ENCODE peak calls at places on chromosomes 16 and 17, in four cellular contexts. L, P, M and U are unnamed samples.

GRCh38 chr17:81609541-81610353 is 27.2 kb downstream of the NPLOC4 start:
- DNase-seq in M (no peak), P (no peak), L (peak; percentile 65), U (no peak)

GRCh38 chr16:84068041-84068440 is 25.4 kb upstream of the SLC38A8 start:
- DNase-seq in P (no peak), M (no peak), L (no peak), U (no peak)

GRCh38 chr17:72284806-72285205 is 164.0 kb downstream of the SOX9 start:
- DNase-seq in M (no peak), P (peak; percentile 14), L (no peak), U (no peak)

GRCh38 chr17:379531-380200 is 27.1 kb upstream of the RPH3AL start:
- DNase-seq in P (no peak), L (no peak), M (no peak), U (no peak)

GRCh38 chr17:50661795-50662391 is 27.2 kb downstream of the ABCC3 start:
- DNase-seq in M (no peak), L (peak; percentile 89), P (peak; percentile 86), U (no peak)

GRCh38 chr17:40953876-40954275 is 12.9 kb downstream of the KRT39 start:
- DNase-seq in L (no peak), P (no peak), M (no peak), U (no peak)

GRCh38 chr16:55120408-55120807 is 189.7 kb downstream of the IRX5 start:
- DNase-seq in M (peak; percentile 16), P (peak; percentile 31), L (peak; percentile 64), U (no peak)

GRCh38 chr17:68514809-68515208 is 2.6 kb downstream of the PRKAR1A start:
- DNase-seq in L (peak; percentile 22), P (no peak), M (no peak), U (no peak)

GRCh38 chr17:30095507-30096244 is 20.9 kb upstream of the NSRP1 start:
- DNase-seq in P (peak; percentile 55), L (peak; percentile 78), M (no peak), U (no peak)

GRCh38 chr16:67442581-67443255 is 11.8 kb downstream of the HSD11B2 start:
- DNase-seq in M (no peak), L (no peak), P (no peak), U (no peak)

GRCh38 chr17:74873874-74874614 is 1.2 kb upstream of the FDXR start:
- DNase-seq in M (no peak), L (no peak), P (no peak), U (no peak)

GRCh38 chr17:4174556-4174955 is 31.6 kb downstream of the CYB5D2 start:
- DNase-seq in P (no peak), M (no peak), L (no peak), U (no peak)

GRCh38 chr16:73610605-73611177 is 562.8 kb upstream of the ZFHX3 start:
- DNase-seq in P (no peak), L (peak; percentile 48), M (no peak), U (no peak)

GRCh38 chr17:38701504-38702165 is 3.4 kb upstream of the MLLT6 start:
- DNase-seq in L (no peak), M (no peak), P (no peak), U (no peak)

GRCh38 chr17:8287651-8288335 is 677 bp upstream of the RANGRF start:
- DNase-seq in L (no peak), M (no peak), P (peak; percentile 13), U (no peak)

GRCh38 chr17:69175812-69176517 is 34.3 kb upstream of the ABCA6 start:
- DNase-seq in P (no peak), L (no peak), M (no peak), U (no peak)

GRCh38 chr17:44384281-44384822 is 5.1 kb downstream of the ITGA2B start:
- DNase-seq in L (no peak), P (no peak), M (no peak), U (no peak)

GRCh38 chr16:67429053-67429798 is 1.7 kb upstream of the HSD11B2 start:
- DNase-seq in L (no peak), P (no peak), M (no peak), U (no peak)

GRCh38 chr16:11796227-11797165 is 562 bp downstream of the ZC3H7A start:
- DNase-seq in L (peak; percentile 79), M (no peak), P (peak; percentile 55), U (no peak)

GRCh38 chr17:58219789-58220183 is 731 bp upstream of the MKS1 start:
- DNase-seq in M (no peak), L (no peak), P (no peak), U (no peak)

GRCh38 chr16:75044800-75045361 is 46.1 kb downstream of the ZNRF1 start:
- DNase-seq in P (no peak), M (no peak), L (no peak), U (no peak)

GRCh38 chr17:72334205-72334604 is 213.4 kb downstream of the SOX9 start:
- DNase-seq in L (no peak), M (no peak), P (no peak), U (no peak)

GRCh38 chr17:32551186-32551955 is 64.6 kb downstream of the CDK5R1 start:
- DNase-seq in L (peak; percentile 35), P (no peak), M (no peak), U (no peak)

GRCh38 chr17:43839670-43840101 is 6.7 kb upstream of the MPP3 start:
- DNase-seq in L (no peak), M (no peak), P (no peak), U (no peak)

GRCh38 chr17:35795007-35795870 is at the start of gene MMP28:
- DNase-seq in L (peak; percentile 87), P (peak; percentile 54), M (no peak), U (no peak)

GRCh38 chr16:84087461-84088151 is 29.1 kb downstream of the MBTPS1 start:
- DNase-seq in M (no peak), P (no peak), L (no peak), U (no peak)

GRCh38 chr16:20612551-20613470 is 36.6 kb upstream of the ACSM2B start:
- DNase-seq in L (no peak), M (no peak), P (no peak), U (no peak)

DNA sequence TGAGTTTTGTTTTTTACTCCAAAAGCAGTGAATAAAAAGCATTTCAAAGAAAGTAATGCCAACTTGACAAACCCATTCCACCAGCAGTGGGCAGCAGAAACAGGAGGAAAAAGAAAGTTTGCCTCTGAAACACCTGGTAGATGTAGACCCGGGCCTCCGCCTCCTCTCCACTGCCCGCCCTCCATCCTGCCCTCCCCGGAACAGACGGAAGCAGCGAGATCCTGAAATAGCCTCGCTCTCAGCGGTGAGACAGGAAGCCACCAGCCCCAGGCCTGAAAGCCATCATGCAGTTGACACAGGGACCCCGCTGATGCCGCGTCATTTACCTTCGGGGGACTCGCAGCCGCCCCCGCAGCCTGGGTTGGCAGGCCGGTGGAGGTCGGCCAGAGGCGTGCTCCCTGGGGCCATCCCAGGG is 67.8 kb downstream of the C16orf78 start:
- DNase-seq in L (peak; percentile 89), M (no peak), P (no peak), U (no peak)
- H3K4me3 ChIP-seq in L (no peak overlapping the region), M (no peak overlapping the region), P (no peak overlapping the region), U (no peak overlapping the region)

GRCh38 chr17:77889135-77889505 is 69.4 kb upstream of the TNRC6C start:
- DNase-seq in M (no peak), P (no peak), L (no peak), U (no peak)

GRCh38 chr17:77886387-77886728 is 72.1 kb upstream of the TNRC6C start:
- DNase-seq in L (no peak), M (no peak), P (no peak), U (no peak)

GRCh38 chr17:77888242-77889134 is 70.0 kb upstream of the TNRC6C start:
- DNase-seq in M (no peak), L (no peak), P (no peak), U (no peak)

GRCh38 chr17:77887110-77887463 is 71.4 kb upstream of the TNRC6C start:
- DNase-seq in L (no peak), P (no peak), M (no peak), U (no peak)

GRCh38 chr17:77887464-77888241 is 70.8 kb upstream of the TNRC6C start:
- DNase-seq in P (peak; percentile 66), M (no peak), L (no peak), U (no peak)
- H3K4me3 ChIP-seq in P (peak overlapping the region; percentile 38), M (peak overlapping the region; percentile 31), L (peak overlapping the region; percentile 68), U (peak overlapping the region; percentile 45)

GRCh38 chr16:23836078-23836403 is 258 bp downstream of the PRKCB start:
- DNase-seq in L (no peak), P (no peak), M (no peak), U (no peak)

GRCh38 chr16:23835390-23836077 is at the start of gene PRKCB:
- DNase-seq in P (peak; percentile 55), L (peak; percentile 97), M (peak; percentile 77), U (peak; percentile 47)

GRCh38 chr16:23838485-23839142 is 2.8 kb downstream of the PRKCB start:
- DNase-seq in M (no peak), P (no peak), L (no peak), U (no peak)

GRCh38 chr16:23836404-23837291 is 865 bp downstream of the PRKCB start:
- DNase-seq in P (no peak), L (peak; percentile 82), M (no peak), U (peak; percentile 18)

DNA sequence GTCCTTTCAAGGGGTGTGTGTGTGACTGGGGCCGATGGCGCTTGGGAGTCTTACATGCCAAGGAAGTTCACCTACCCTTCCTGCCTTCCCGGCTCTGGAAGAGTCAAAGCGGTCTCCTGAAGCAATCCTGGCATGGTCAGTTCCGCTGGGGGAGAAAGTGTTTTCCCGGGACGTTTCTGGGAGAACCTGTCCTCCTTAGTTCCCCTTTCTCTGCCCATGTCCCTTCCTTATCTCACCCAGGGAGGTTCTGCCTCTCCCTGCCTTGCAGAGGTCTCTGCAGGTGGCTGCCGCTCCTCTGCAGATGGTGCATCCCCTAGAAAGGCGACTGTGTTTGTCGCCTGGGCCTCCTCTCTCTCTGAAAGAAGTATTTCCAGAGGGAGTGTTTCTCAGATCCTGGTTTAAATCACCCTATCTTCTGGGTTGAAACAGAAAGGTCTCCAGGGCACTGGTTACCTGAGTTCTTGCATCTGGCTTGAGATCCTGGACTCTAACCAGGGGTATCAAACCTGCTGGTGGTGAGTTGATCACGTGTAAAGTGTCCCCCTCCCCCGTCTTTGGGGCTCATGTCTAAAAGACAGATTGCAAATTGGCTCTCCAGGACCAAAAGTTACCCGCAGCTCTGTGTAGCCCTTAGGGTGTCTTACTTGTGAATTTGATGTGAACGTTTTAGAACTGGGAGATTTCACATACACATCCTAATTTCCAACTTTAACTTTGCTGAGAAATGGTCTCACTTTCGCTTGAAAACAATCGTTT is 1.9 kb downstream of the PRKCB start:
- DNase-seq in M (no peak), L (peak; percentile 53), P (no peak), U (no peak)
- H3K4me3 ChIP-seq in M (no peak overlapping the region), L (no peak overlapping the region), P (no peak overlapping the region), U (no peak overlapping the region)

GRCh38 chr16:58123896-58124600 is 5.1 kb downstream of the CFAP20 start:
- DNase-seq in P (no peak), L (no peak), M (no peak), U (no peak)

GRCh38 chr16:58118801-58119508 is 10.2 kb downstream of the CFAP20 start:
- DNase-seq in M (no peak), L (no peak), P (no peak), U (no peak)

GRCh38 chr16:58119509-58119845 is 9.7 kb downstream of the CFAP20 start:
- DNase-seq in M (no peak), L (no peak), P (no peak), U (no peak)

GRCh38 chr16:58120216-58120615 is 9.0 kb downstream of the CFAP20 start:
- DNase-seq in L (no peak), P (no peak), M (no peak), U (no peak)

DNA sequence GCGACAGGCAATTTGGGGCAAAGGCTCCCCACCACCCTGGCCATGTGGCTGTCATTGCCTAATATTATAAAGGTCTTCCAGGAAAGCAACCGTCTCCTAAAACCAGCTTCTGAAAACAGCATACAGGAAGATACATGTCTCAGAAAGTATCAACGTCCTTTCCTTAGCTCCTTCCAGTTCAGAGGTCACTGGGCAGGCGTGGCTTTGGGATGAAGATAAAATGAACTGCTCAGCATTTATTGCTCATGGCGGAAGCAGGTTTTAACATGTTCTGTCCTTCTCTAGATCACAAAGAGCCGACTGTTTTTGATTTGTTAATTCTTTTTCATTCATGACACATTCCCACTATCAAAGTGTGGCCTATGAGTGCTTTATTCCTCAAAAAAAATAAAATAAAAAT is 8.0 kb downstream of the CFAP20 start:
- DNase-seq in M (no peak), P (no peak), L (no peak), U (no peak)
- H3K4me3 ChIP-seq in M (no peak overlapping the region), P (no peak overlapping the region), L (no peak overlapping the region), U (no peak overlapping the region)